ENCODE peak calls at places on chromosomes 4 and X, in four cellular contexts. Q is K562, L is transverse colon, P is ovary. F is an unnamed sample.

GRCh38 chrX:152821145-152821765 is 9.3 kb downstream of the CETN2 start:
- DNase-seq in Q (peak; percentile 57), L (peak; percentile 46), P (no peak), F (peak; percentile 61)

GRCh38 chr4:10535900-10536299 is 78.7 kb upstream of the ZNF518B start:
- DNase-seq in Q (no peak), L (no peak), P (no peak), F (no peak)

GRCh38 chr4:152099061-152099425 is 338.2 kb upstream of the GATB start:
- DNase-seq in Q (no peak), L (no peak), P (no peak), F (no peak)

GRCh38 chr4:998096-998691 is 5.0 kb upstream of the SLC26A1 start:
- DNase-seq in Q (no peak), L (no peak), P (no peak), F (no peak)

GRCh38 chr4:6614701-6615230 is 25.7 kb upstream of the MRFAP1 start:
- DNase-seq in Q (no peak), L (no peak), P (no peak), F (no peak)

GRCh38 chrX:26597981-26598380 is 382.0 kb downstream of the MAGEB5 start:
- DNase-seq in Q (no peak), L (no peak), P (no peak), F (no peak)

GRCh38 chr4:2059726-2060577 is 825 bp downstream of the NAT8L start:
- DNase-seq in Q (peak; percentile 40), L (no peak), P (no peak), F (no peak)

GRCh38 chr4:55920571-55920970 is 28.2 kb upstream of the CEP135 start:
- DNase-seq in Q (no peak), L (no peak), P (no peak), F (no peak)

GRCh38 chr4:169854090-169854489 is 96.3 kb upstream of the HPF1 start:
- DNase-seq in Q (no peak), L (no peak), P (no peak), F (no peak)

GRCh38 chrX:112704226-112704625 is 24.5 kb upstream of the LHFPL1 start:
- DNase-seq in Q (no peak), L (no peak), P (no peak), F (no peak)

GRCh38 chrX:107672955-107673378 is 44.7 kb downstream of the PRPS1 start:
- DNase-seq in Q (peak; percentile 80), L (peak; percentile 87), P (peak; percentile 83), F (peak; percentile 81)

GRCh38 chr4:38068107-38068506 is 107.9 kb downstream of the PTTG2 start:
- DNase-seq in Q (no peak), L (no peak), P (no peak), F (no peak)

GRCh38 chrX:21912989-21913388 is 27.5 kb upstream of the SMS start:
- DNase-seq in Q (no peak), L (no peak), P (no peak), F (no peak)

GRCh38 chr4:128980816-128981326 is 112.5 kb downstream of the SCLT1 start:
- DNase-seq in Q (no peak), L (no peak), P (no peak), F (no peak)

GRCh38 chrX:8815460-8816065 is 14.4 kb upstream of the FAM9A start:
- DNase-seq in Q (peak; percentile 52), L (no peak), P (no peak), F (no peak)

GRCh38 chrX:24694825-24695224 is 1.1 kb downstream of the POLA1 start:
- DNase-seq in Q (peak; percentile 8), L (no peak), P (no peak), F (no peak)

GRCh38 chr4:47669946-47670345 is 167.9 kb downstream of the CORIN start:
- DNase-seq in Q (no peak), L (no peak), P (no peak), F (no peak)

GRCh38 chr4:113840850-113841249 is 79.3 kb upstream of the CAMK2D start:
- DNase-seq in Q (no peak), L (no peak), P (no peak), F (no peak)

DNA sequence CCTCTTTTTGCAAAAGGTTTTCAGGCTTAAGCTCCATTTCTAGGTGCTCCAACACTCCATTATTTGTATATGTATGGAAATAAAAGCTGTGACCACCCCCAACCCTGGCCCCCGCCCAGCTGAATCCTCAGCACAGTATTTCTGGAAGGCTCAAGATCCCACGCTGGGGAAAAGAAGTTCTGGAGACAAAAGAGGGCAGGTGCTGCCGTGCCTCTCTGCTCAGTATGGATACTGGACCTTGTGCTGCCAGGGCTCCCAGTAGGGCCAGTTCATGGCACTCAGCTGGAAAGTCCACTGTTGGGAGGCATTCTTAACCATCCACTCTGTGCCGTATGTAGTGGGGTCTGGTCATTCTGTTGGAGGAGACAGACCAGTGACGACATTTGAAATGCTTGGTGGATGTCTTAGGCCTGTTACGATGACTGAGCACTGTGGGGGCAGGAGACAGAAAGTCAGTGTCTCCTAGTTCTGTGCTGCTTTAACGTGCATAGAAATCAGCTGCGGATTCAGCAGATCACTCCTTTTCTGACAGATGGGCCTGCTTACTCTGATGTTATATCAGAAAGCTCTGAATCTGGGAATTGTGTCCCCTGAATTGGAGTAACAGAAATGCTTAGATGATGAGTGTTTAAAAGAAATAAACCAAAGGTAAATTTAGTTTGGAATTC is 48.4 kb upstream of the MSANTD1 start:
- DNase-seq in Q (no peak), L (no peak), P (no peak), F (no peak)
- H3K27ac ChIP-seq in Q (no peak overlapping the region), L (no peak overlapping the region), P (no peak overlapping the region), F (no peak overlapping the region)

DNA sequence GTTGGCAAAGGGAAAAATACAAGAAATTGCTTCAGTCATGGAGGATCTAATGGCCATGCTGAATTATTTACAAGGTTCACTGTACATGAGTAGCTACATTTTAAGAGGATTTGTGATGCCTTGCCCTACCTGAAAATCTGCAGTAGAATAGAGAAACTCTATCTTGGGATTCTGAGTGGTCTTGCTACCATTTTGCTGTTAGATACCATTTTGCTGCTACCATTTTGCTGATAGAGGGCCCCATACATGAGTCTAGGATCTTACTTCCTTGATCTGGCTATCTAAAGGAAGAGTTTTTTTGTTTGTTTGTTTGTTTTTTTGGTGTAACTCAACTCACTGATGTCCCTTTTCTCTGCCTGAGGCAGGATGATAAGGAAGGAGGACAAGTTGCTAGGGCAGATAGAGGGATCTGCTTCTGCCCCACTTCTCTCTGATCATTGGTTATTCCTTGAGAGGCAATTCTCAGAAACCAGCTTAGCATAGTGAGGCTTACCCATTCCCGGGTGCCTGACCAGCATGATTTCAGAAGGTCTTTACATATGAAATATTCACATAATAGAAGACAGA is 31.0 kb downstream of the XK start:
- DNase-seq in Q (peak; percentile 66), L (no peak), P (no peak), F (no peak)
- TF ChIP-seq POLR2A in Q (no peak), L (no peak), P (no peak), F (no peak)

GRCh38 chrX:39856472-39857121 is 241.2 kb downstream of the BCOR start:
- DNase-seq in Q (no peak), L (no peak), P (no peak), F (no peak)

GRCh38 chrX:39859991-39860861 is 237.5 kb downstream of the BCOR start:
- DNase-seq in Q (peak; percentile 76), L (peak; percentile 41), P (peak; percentile 39), F (peak; percentile 24)

GRCh38 chrX:39854772-39855747 is 242.7 kb downstream of the BCOR start:
- DNase-seq in Q (no peak), L (peak; percentile 53), P (no peak), F (no peak)

GRCh38 chrX:39855748-39856129 is 242.0 kb downstream of the BCOR start:
- DNase-seq in Q (peak; percentile 78), L (peak; percentile 62), P (no peak), F (no peak)

DNA sequence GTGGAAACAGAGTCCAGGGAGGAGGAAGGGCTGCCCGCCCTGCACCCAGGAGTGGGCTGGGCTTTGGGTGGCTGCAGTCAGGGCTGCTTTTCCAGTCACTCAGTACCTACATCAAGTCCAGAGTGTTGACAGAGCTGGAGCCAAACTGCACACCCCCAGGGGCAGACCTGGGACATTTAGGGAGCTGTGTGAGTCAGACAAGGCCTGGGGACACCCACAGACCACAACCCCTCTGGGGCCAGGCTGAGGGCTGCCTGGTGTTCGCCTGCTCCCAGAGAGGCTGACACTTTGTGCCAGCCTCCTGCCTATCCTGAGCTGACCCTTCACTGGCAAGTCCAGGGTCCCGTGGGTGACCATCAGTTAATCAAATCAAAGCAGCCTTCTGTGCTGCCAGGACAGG is 240.0 kb downstream of the BCOR start:
- DNase-seq in Q (no peak), L (no peak), P (no peak), F (no peak)
- H3K4me1 ChIP-seq in Q (peaks cover 33% of the 10 kb centered on the region), L (no peaks in the 10 kb centered on the region), P (no peaks in the 10 kb centered on the region), F (no peaks in the 10 kb centered on the region)

GRCh38 chr4:52659016-52659721 is at the start of gene USP46:
- DNase-seq in Q (peak; percentile 79), L (peak; percentile 82), P (peak; percentile 73), F (peak; percentile 80)
- H3K27ac ChIP-seq in Q (peak within 1 kb of the TSS; percentile 85), L (peak within 1 kb of the TSS; percentile 98), P (peak within 1 kb of the TSS; percentile 86), F (peak within 1 kb of the TSS; percentile 96)